ENCODE peak calls at places on chromosomes 4 and X, in eight cellular contexts. L, C, H, Z, I, S, K and E are unnamed samples.

GRCh38 chr4:56129431-56129861 is 180.7 kb downstream of the CEP135 start:
- DNase-seq in L (no peak), C (peak; percentile 69), H (no peak), Z (peak; percentile 0), I (peak; percentile 16), S (no peak), K (no peak), E (no peak)

GRCh38 chrX:54494970-54495813 is 842 bp downstream of the FGD1 start:
- DNase-seq in L (no peak), C (peak; percentile 20), H (no peak), Z (no peak), I (peak; percentile 16), S (no peak), K (no peak), E (no peak)

GRCh38 chrX:30830544-30830943 is 58.5 kb downstream of the TAB3 start:
- DNase-seq in L (no peak), C (no peak), H (no peak), Z (no peak), I (no peak), S (no peak), K (no peak), E (no peak)

GRCh38 chr4:146998157-146998556 is 52.5 kb upstream of the TTC29 start:
- DNase-seq in L (no peak), C (no peak), H (no peak), Z (no peak), I (no peak), S (no peak), K (no peak), E (no peak)

GRCh38 chr4:92634891-92635290 is 331.1 kb downstream of the GRID2 start:
- DNase-seq in L (no peak), C (peak; percentile 0), H (no peak), Z (no peak), I (no peak), S (no peak), K (no peak), E (no peak)

GRCh38 chr4:101191302-101192098 is 155.8 kb downstream of the PPP3CA start:
- DNase-seq in L (peak; percentile 28), C (peak; percentile 98), H (peak; percentile 79), Z (no peak), I (peak; percentile 26), S (peak; percentile 72), K (peak; percentile 87), E (no peak)

GRCh38 chr4:97507587-97508245 is 635.6 kb downstream of the STPG2 start:
- DNase-seq in L (no peak), C (peak; percentile 0), H (no peak), Z (no peak), I (no peak), S (no peak), K (peak; percentile 32), E (no peak)

GRCh38 chrX:38165023-38165422 is 55.6 kb downstream of the SRPX start:
- DNase-seq in L (no peak), C (no peak), H (no peak), Z (no peak), I (no peak), S (no peak), K (no peak), E (no peak)

GRCh38 chrX:44224760-44225159 is 118.7 kb downstream of the EFHC2 start:
- DNase-seq in L (no peak), C (no peak), H (no peak), Z (no peak), I (no peak), S (no peak), K (no peak), E (no peak)

GRCh38 chr4:7630559-7631287 is 196.0 kb upstream of the PSAPL1 start:
- DNase-seq in L (no peak), C (peak; percentile 62), H (peak; percentile 83), Z (peak; percentile 38), I (no peak), S (peak; percentile 85), K (peak; percentile 49), E (no peak)

GRCh38 chr4:186534056-186534455 is 21.3 kb downstream of the MTNR1A start:
- DNase-seq in L (no peak), C (no peak), H (no peak), Z (no peak), I (no peak), S (no peak), K (no peak), E (no peak)

GRCh38 chr4:94635172-94635571 is 122.6 kb upstream of the BMPR1B start:
- DNase-seq in L (no peak), C (peak; percentile 33), H (no peak), Z (no peak), I (no peak), S (no peak), K (no peak), E (no peak)

GRCh38 chrX:152637649-152638442 is at the start of gene GABRQ:
- DNase-seq in L (no peak), C (peak; percentile 9), H (no peak), Z (peak; percentile 5), I (peak; percentile 69), S (peak; percentile 13), K (peak; percentile 4), E (no peak)

GRCh38 chr4:2248044-2248780 is 6.3 kb upstream of the HAUS3 start:
- DNase-seq in L (peak; percentile 8), C (no peak), H (peak; percentile 44), Z (no peak), I (no peak), S (no peak), K (no peak), E (peak; percentile 11)

GRCh38 chrX:13863326-13863725 is 46.4 kb upstream of the GPM6B start:
- DNase-seq in L (no peak), C (no peak), H (no peak), Z (no peak), I (no peak), S (no peak), K (peak; percentile 38), E (no peak)

GRCh38 chr4:48138936-48139335 is 4.9 kb upstream of the TXK start:
- DNase-seq in L (no peak), C (no peak), H (no peak), Z (no peak), I (no peak), S (no peak), K (no peak), E (no peak)

GRCh38 chr4:184821242-184821641 is 4.5 kb downstream of the ACSL1 start:
- DNase-seq in L (no peak), C (no peak), H (no peak), Z (no peak), I (no peak), S (no peak), K (no peak), E (no peak)

DNA sequence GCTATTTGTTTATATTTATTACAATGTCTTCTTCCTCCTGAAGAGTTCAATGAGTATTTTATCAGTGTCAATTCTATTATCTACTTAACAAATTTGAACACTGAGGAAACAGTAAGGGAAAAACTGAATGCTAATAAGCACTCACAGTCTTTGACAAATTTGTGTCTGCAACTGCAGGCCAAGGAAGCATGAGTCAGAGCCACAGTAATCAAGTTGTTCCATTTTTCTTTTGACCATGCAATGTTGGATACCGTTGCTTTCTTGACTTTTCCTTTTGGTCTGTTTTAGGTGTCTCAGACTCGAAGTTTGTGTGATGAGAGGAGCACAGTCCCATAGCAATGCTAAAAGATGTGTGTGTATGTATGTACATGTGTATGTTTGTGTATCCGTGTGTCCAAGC is 359.6 kb downstream of the IL1RAPL1 start:
- DNase-seq in L (no peak), C (peak; percentile 3), H (no peak), Z (no peak), I (no peak), S (no peak), K (peak; percentile 3), E (no peak)
- TF ChIP-seq CTCF in L (no peak), C (no peak), H (no peak), Z (no peak), I (no peak), S (no peak), K (no peak), E (no peak)

DNA sequence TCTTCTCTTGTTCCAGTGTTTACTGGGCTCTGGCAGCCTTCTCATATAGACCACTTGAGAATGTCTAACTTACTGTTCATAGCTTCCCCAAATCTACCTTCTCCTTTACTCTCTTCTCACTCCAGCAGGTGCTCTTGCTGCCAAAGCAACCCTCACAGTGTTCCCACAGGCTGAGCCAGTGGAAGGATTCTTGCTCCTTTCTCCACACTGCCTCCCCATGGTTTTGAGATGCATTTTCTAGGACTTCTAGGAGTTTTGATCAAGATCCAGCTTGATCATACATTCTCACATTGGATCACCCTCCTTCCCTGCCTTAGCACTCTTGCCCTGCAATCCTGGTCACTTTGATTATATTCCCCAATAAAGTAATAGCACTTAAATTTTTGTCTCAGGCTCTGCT is 230.8 kb downstream of the TMEM47 start:
- DNase-seq in L (no peak), C (peak; percentile 12), H (no peak), Z (no peak), I (no peak), S (no peak), K (no peak), E (no peak)
- TF ChIP-seq CTCF in L (no peak), C (peak; percentile 17), H (no peak), Z (no peak), I (no peak), S (no peak), K (no peak), E (no peak)

GRCh38 chrX:53190363-53190960 is 34.5 kb downstream of the KDM5C start:
- DNase-seq in L (no peak), C (no peak), H (no peak), Z (no peak), I (peak; percentile 9), S (no peak), K (no peak), E (no peak)
- TF ChIP-seq CTCF in L (no peak), C (no peak), H (no peak), Z (peak; percentile 13), I (no peak), S (no peak), K (peak; percentile 32), E (no peak)

DNA sequence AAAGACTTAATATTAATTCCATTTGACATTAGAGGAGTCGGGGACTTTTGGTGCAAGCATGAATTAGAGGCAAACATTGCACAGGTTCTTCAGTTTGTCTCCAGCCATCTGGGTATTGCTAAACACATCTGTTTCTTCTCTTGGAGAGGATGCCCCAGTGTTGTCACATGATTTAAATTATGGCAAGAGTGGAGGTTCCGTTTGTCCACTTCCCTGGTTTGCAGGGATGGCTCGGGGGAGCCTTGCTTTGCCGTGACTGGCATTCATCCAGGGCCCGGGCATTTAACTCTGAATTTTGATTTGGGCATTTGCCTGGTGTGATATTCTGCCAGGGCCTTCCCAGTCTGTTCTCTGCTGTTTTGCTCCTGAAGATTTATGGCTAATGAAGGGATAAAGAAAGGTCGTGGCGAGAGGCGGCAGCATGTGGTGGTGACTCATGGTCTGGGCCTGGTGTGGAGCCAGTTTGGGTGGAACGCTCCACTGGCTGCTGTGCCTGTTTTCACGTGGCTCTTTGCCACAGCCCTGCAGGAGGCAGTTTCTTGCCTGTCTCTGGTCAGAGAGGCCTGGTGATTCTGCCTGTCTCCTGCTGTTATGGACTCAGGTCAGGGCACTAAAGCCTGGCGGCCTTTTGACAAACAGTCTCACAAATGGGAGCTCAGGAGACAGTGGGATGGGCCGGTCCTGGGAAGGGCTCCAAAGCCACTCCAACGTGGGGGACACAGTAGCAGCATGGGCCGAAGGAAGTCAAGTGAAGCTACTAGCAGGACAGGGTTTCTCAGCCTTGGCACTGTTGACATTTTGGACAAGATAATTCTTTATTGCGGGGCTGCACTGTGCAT is 99.4 kb upstream of the PGRMC2 start:
- DNase-seq in L (peak; percentile 51), C (peak; percentile 97), H (peak; percentile 97), Z (peak; percentile 42), I (no peak), S (peak; percentile 88), K (peak; percentile 98), E (no peak)
- TF ChIP-seq CTCF in L (no peak), C (no peak), H (no peak), Z (no peak), I (no peak), S (no peak), K (no peak), E (no peak)

GRCh38 chrX:27555514-27555913 is 34.6 kb upstream of the DCAF8L2 start:
- DNase-seq in L (no peak), C (peak; percentile 64), H (no peak), Z (peak; percentile 4), I (no peak), S (no peak), K (no peak), E (no peak)
- TF ChIP-seq CTCF in L (no peak), C (peak; percentile 59), H (peak; percentile 15), Z (no peak), I (peak; percentile 50), S (peak; percentile 59), K (peak; percentile 51), E (no peak)